ENCODE peak calls at places on chromosome X, in six cellular contexts. L is endodermal cell, Z is brain microvascular endothelial cell, S is cardiac fibroblast, D is ascending aorta, I is A549. K is an unnamed sample.

GRCh38 chrX:47854474-47854873 is 17.8 kb downstream of the ZNF81 start:
- DNase-seq in Z (peak), D (no peak), L (peak), S (peak), I (no peak), K (no peak)

GRCh38 chrX:134244043-134244442 is 7.1 kb downstream of the CCDC160 start:
- DNase-seq in Z (peak), D (no peak), S (peak), L (no peak), I (no peak), K (no peak)

GRCh38 chrX:106874075-106874474 is 29.1 kb downstream of the RIPPLY1 start:
- DNase-seq in D (no peak), Z (no peak), L (no peak), S (peak), I (peak), K (no peak)

GRCh38 chrX:148530464-148531077 is 30.2 kb downstream of the AFF2 start:
- DNase-seq in L (no peak), D (no peak), I (no peak), Z (peak), S (peak), K (no peak)

GRCh38 chrX:134780908-134781307 is 122.6 kb upstream of the PLAC1 start:
- DNase-seq in S (no peak), I (no peak), L (no peak), D (no peak), Z (no peak), K (no peak)

GRCh38 chrX:140525448-140525847 is 20.6 kb upstream of the SOX3 start:
- DNase-seq in D (no peak), Z (no peak), S (peak), L (no peak), I (no peak), K (no peak)

GRCh38 chrX:15464704-15465103 is 28.4 kb downstream of the PIR start:
- DNase-seq in S (no peak), D (no peak), L (no peak), I (no peak), Z (no peak), K (no peak)

GRCh38 chrX:776529-777230 is 146.1 kb downstream of the SHOX start:
- DNase-seq in D (no peak), L (no peak), I (no peak), S (no peak), Z (no peak), K (no peak)

GRCh38 chrX:128975716-128976115 is 547.6 kb downstream of the SMARCA1 start:
- DNase-seq in Z (no peak), I (peak), D (no peak), L (peak), S (peak), K (no peak)

GRCh38 chrX:17377047-17377692 is 2.2 kb downstream of the NHS start:
- DNase-seq in Z (no peak), I (peak), L (peak), S (no peak), D (no peak), K (no peak)

GRCh38 chrX:123424546-123424945 is 240.5 kb downstream of the GRIA3 start:
- DNase-seq in D (no peak), S (peak), L (no peak), I (no peak), Z (peak), K (peak)

GRCh38 chrX:41051303-41051702 is 33.9 kb upstream of the USP9X start:
- DNase-seq in L (no peak), S (no peak), I (no peak), Z (no peak), D (no peak), K (no peak)

GRCh38 chrX:50448565-50448964 is 22.1 kb downstream of the DGKK start:
- DNase-seq in Z (no peak), I (peak), D (no peak), S (no peak), L (peak), K (peak)
- TF ChIP-seq CTCF in Z (no peak), I (no peak), D (no peak), S (no peak), L (peak), K (peak)

DNA sequence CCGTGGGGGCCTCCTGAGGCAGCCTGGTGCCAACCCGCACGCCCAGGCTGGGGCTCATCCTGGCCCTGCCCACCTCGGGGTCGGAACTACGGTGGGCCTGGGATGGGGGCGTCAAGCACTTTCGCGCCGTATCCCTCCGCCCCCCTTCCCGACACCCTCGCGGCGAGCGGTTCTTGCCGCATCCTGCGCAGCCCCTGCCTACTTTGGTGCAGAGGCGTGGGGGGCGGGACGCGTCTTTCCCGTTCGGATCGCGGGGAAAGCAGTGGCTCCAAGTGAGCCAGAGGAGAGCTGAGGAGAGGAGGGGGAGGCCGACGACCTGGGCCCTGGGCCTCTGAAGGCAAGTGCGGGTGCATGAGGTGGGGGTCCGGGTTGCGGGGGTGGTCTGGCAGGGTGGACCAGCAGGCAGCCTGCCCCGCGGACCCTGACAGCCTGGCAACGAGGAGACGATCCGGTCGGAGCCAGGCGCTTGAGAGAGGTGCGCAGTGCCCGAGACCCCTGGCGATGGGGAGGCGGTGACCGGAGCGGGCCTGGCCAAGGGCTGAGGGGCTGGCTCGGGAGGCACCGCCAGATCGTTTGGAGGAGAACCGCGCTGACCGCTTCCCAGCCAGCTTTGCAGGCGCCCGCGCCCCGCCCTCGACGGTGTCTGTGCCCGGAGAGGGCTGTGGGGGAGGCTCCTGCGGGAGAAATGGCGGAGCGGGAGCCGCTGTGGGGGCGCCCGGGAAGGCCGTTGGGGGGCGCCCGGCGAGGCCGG is at the start of gene GPRASP2:
- DNase-seq in Z (no peak), D (no peak), S (peak), I (no peak), L (peak), K (no peak)
- H3K4me3 ChIP-seq in Z (peak), D (peak), S (peak), I (peak), L (peak), K (peak)

GRCh38 chrX:151004085-151004484 is 20.9 kb downstream of the HMGB3 start:
- DNase-seq in S (no peak), I (no peak), Z (no peak), L (no peak), D (no peak), K (no peak)
- TF ChIP-seq CTCF in S (no peak), I (no peak), Z (peak), L (peak), D (no peak), K (peak)

GRCh38 chrX:108732630-108733321 is 3.6 kb downstream of the IRS4 start:
- DNase-seq in L (peak), Z (no peak), D (no peak), I (no peak), S (no peak), K (no peak)
- H3K4me3 ChIP-seq in L (peak), Z (no peak), D (no peak), I (peak), S (no peak), K (no peak)